ENCODE peak calls at places on chromosomes 13 and 19, in eight cellular contexts. L, B, O, Z, F, G, H and M are unnamed samples.

GRCh38 chr13:72983085-72983768 is 75.6 kb upstream of the KLF5 start:
- DNase-seq in L (peak; percentile 47), B (no peak), O (no peak), Z (no peak), F (peak; percentile 41), G (no peak), H (no peak), M (no peak)

GRCh38 chr19:4260605-4261191 is 13.8 kb downstream of the YJU2 start:
- DNase-seq in L (no peak), B (no peak), O (no peak), Z (no peak), F (no peak), G (no peak), H (no peak), M (no peak)

GRCh38 chr19:16587031-16588023 is 15.1 kb upstream of the SLC35E1 start:
- DNase-seq in L (no peak), B (peak; percentile 48), O (no peak), Z (no peak), F (peak; percentile 34), G (no peak), H (peak; percentile 92), M (no peak)

GRCh38 chr13:25977216-25977615 is 74.6 kb downstream of the SHISA2 start:
- DNase-seq in L (no peak), B (no peak), O (no peak), Z (no peak), F (peak; percentile 30), G (no peak), H (no peak), M (no peak)

GRCh38 chr19:33340991-33341390 is 32.5 kb upstream of the CEBPG start:
- DNase-seq in L (no peak), B (no peak), O (no peak), Z (no peak), F (no peak), G (no peak), H (no peak), M (no peak)

GRCh38 chr19:48556163-48556562 is 4.2 kb downstream of the SULT2B1 start:
- DNase-seq in L (peak; percentile 78), B (no peak), O (no peak), Z (peak; percentile 91), F (no peak), G (no peak), H (no peak), M (no peak)

GRCh38 chr19:19514215-19514633 is 1.1 kb downstream of the TSSK6 start:
- DNase-seq in L (peak; percentile 89), B (peak; percentile 80), O (peak; percentile 92), Z (no peak), F (peak; percentile 32), G (no peak), H (no peak), M (peak; percentile 90)

GRCh38 chr13:106103779-106104178 is 431.7 kb downstream of the EFNB2 start:
- DNase-seq in L (no peak), B (no peak), O (no peak), Z (peak; percentile 19), F (no peak), G (no peak), H (no peak), M (no peak)

GRCh38 chr19:50490991-50491472 is 14.4 kb upstream of the GARIN5A start:
- DNase-seq in L (no peak), B (no peak), O (peak; percentile 24), Z (no peak), F (no peak), G (no peak), H (no peak), M (no peak)

GRCh38 chr19:40191836-40192646 is 815 bp downstream of the MAP3K10 start:
- DNase-seq in L (peak; percentile 22), B (peak; percentile 37), O (peak; percentile 40), Z (peak; percentile 70), F (peak; percentile 35), G (no peak), H (no peak), M (peak; percentile 27)

GRCh38 chr19:51158474-51159129 is 16.5 kb downstream of the SIGLEC7 start:
- DNase-seq in L (peak; percentile 45), B (peak; percentile 53), O (no peak), Z (peak; percentile 41), F (peak; percentile 64), G (no peak), H (peak; percentile 55), M (no peak)

GRCh38 chr19:57641715-57642234 is 8.8 kb downstream of the ZNF211 start:
- DNase-seq in L (no peak), B (no peak), O (no peak), Z (no peak), F (no peak), G (peak; percentile 17), H (no peak), M (no peak)

GRCh38 chr19:22914646-22915045 is 82.6 kb downstream of the ZNF723 start:
- DNase-seq in L (no peak), B (no peak), O (no peak), Z (no peak), F (no peak), G (no peak), H (no peak), M (no peak)

GRCh38 chr13:76754414-76754813 is 131.8 kb downstream of the KCTD12 start:
- DNase-seq in L (no peak), B (no peak), O (peak; percentile 47), Z (no peak), F (peak; percentile 8), G (no peak), H (no peak), M (no peak)

GRCh38 chr13:32086366-32086765 is 54.8 kb downstream of the FRY start:
- DNase-seq in L (no peak), B (no peak), O (no peak), Z (no peak), F (no peak), G (no peak), H (no peak), M (no peak)

GRCh38 chr13:99743079-99743478 is 228.5 kb downstream of the ZIC5 start:
- DNase-seq in L (no peak), B (no peak), O (no peak), Z (no peak), F (no peak), G (no peak), H (no peak), M (no peak)

GRCh38 chr13:40072663-40073120 is 417.2 kb downstream of the COG6 start:
- DNase-seq in L (no peak), B (peak; percentile 35), O (no peak), Z (no peak), F (no peak), G (no peak), H (no peak), M (no peak)
- TF ChIP-seq CTCF in L (no peak), B (peak; percentile 32), O (no peak), Z (no peak), F (no peak), G (no peak), H (no peak), M (no peak)

DNA sequence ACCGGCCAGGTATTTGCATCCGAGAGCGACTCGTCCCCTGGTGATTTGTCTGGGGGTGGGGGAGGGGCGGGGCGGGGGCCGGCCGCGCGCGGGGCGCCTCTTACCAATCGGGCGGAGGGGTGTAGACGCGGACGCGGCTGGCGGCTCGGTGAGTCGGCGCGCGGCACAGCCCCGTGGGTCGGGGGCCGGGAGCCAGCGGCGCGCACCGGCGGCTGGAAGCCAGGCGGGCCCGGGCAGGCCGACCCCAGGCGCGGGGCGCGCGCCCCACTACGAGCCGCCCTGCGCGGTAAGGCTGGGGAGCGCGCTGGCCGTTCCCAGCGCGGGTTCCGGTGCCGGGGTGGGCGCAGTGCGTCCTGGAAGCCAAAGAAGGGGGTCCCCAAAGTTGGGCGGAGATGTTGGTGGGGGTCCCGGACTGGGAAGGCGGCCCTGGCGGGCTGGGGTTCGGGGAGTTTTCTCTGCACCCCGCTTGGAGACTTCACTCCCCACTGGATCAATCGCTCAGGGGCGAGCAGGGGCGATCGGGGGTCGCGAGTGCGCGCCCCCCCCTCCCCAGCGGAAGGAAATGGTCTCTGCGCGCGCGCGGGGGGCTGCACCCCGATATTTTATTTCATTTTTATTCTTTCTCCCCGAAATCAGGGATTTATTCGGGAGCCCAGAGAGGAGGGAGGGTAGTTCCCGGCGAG is at the start of gene ARID3A:
- DNase-seq in L (no peak), B (peak; percentile 62), O (no peak), Z (peak; percentile 71), F (peak; percentile 66), G (no peak), H (peak; percentile 50), M (no peak)
- TF ChIP-seq POLR2A in L (peak; percentile 47), B (peak; percentile 29), O (no peak), Z (no peak), F (no peak), G (no peak), H (no peak), M (no peak)

GRCh38 chr19:55160986-55161365 is 3.4 kb upstream of the TNNI3 start:
- DNase-seq in L (no peak), B (no peak), O (no peak), Z (no peak), F (no peak), G (no peak), H (no peak), M (no peak)

GRCh38 chr19:55166530-55167268 is at the start of gene DNAAF3:
- DNase-seq in L (peak; percentile 99), B (peak; percentile 96), O (peak; percentile 96), Z (peak; percentile 100), F (peak; percentile 97), G (peak; percentile 96), H (peak; percentile 47), M (peak; percentile 95)

GRCh38 chr19:55169136-55169535 is 2.7 kb upstream of the DNAAF3 start:
- DNase-seq in L (no peak), B (no peak), O (no peak), Z (no peak), F (no peak), G (no peak), H (no peak), M (no peak)

GRCh38 chr19:55161571-55162322 is 4.2 kb upstream of the TNNI3 start:
- DNase-seq in L (no peak), B (no peak), O (no peak), Z (no peak), F (no peak), G (no peak), H (no peak), M (peak; percentile 74)

GRCh38 chr19:55165952-55166529 is 372 bp downstream of the DNAAF3 start:
- DNase-seq in L (peak; percentile 80), B (peak; percentile 67), O (peak; percentile 74), Z (peak; percentile 93), F (peak; percentile 69), G (no peak), H (no peak), M (peak; percentile 86)
- TF ChIP-seq CTCF in L (peak; percentile 34), B (peak; percentile 31), O (peak; percentile 35), Z (peak; percentile 97), F (peak; percentile 44), G (no peak), H (no peak), M (no peak)

DNA sequence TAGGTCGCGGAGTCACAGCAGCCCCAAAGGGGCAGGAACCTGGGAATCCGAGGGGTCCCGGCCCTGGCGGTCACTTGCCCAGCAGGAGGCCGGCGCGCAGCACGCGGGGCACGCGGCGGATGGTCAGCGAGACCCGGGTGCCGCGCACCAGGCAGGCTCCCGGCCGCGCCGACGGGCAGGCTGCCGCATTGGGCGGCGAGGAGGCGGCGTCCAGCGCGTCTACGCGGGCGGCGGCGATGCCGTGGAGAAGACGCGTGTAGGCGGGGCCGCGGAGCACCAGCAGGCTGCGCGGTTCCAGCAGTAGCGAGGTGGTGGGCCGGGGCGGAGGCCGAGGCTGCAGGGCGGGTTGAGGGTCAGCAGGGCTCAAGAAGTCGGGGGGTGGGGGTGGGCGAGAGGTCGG is 607 bp upstream of the SYNE4 start:
- DNase-seq in L (no peak), B (peak; percentile 75), O (peak; percentile 69), Z (peak; percentile 84), F (peak; percentile 78), G (no peak), H (peak; percentile 34), M (peak; percentile 74)
- TF ChIP-seq POLR2A in L (peak; percentile 48), B (no peak), O (no peak), Z (peak; percentile 70), F (peak; percentile 10), G (no peak), H (peak; percentile 26), M (no peak)

GRCh38 chr13:110028838-110029621 is 242.6 kb upstream of the IRS2 start:
- DNase-seq in L (no peak), B (no peak), O (no peak), Z (no peak), F (no peak), G (no peak), H (no peak), M (no peak)
- TF ChIP-seq CTCF in L (no peak), B (no peak), O (no peak), Z (no peak), F (no peak), G (no peak), H (no peak), M (no peak)